ENCODE peak calls at places on chromosomes 11 and 22, in ten cellular contexts. One of them, this sample, is unnamed. For H3K4me1, the result is how much of the 10 kb centered on the place peaks cover.

GRCh38 chr11:107438148-107438547 is 19.5 kb downstream of the CWF19L2 start:
- DNase-seq in GM23338: no peak
- DNase-seq in heart left ventricle: no peak
- DNase-seq in left lung: no peak
- DNase-seq in fibroblast of lung: no peak
- DNase-seq in ovary: no peak
- DNase-seq in IMR-90: no peak
- DNase-seq in breast epithelium: no peak
- DNase-seq in pancreas: no peak
- DNase-seq in uterus: no peak
- DNase-seq in this sample: no peak

GRCh38 chr11:45468265-45468856 is 182.2 kb upstream of the SYT13 start:
- DNase-seq in uterus: no peak
- DNase-seq in pancreas: no peak
- DNase-seq in heart left ventricle: no peak
- DNase-seq in fibroblast of lung: peak
- DNase-seq in breast epithelium: no peak
- DNase-seq in IMR-90: peak
- DNase-seq in left lung: no peak
- DNase-seq in GM23338: peak
- DNase-seq in ovary: no peak
- DNase-seq in this sample: no peak

GRCh38 chr22:20530368-20531153 is 23.2 kb downstream of the MED15 start:
- DNase-seq in GM23338: no peak
- DNase-seq in breast epithelium: no peak
- DNase-seq in heart left ventricle: no peak
- DNase-seq in ovary: no peak
- DNase-seq in uterus: no peak
- DNase-seq in left lung: no peak
- DNase-seq in fibroblast of lung: peak
- DNase-seq in IMR-90: peak
- DNase-seq in pancreas: no peak
- DNase-seq in this sample: no peak

GRCh38 chr11:122895591-122895990 is 13.0 kb downstream of the JHY start:
- DNase-seq in GM23338: no peak
- DNase-seq in heart left ventricle: no peak
- DNase-seq in fibroblast of lung: no peak
- DNase-seq in ovary: no peak
- DNase-seq in uterus: no peak
- DNase-seq in left lung: no peak
- DNase-seq in pancreas: no peak
- DNase-seq in breast epithelium: no peak
- DNase-seq in IMR-90: no peak
- DNase-seq in this sample: no peak

GRCh38 chr11:72738199-72739141 is 13.7 kb downstream of the ARAP1 start:
- DNase-seq in uterus: no peak
- DNase-seq in ovary: no peak
- DNase-seq in fibroblast of lung: peak
- DNase-seq in IMR-90: peak
- DNase-seq in heart left ventricle: no peak
- DNase-seq in GM23338: peak
- DNase-seq in breast epithelium: no peak
- DNase-seq in pancreas: no peak
- DNase-seq in left lung: peak
- DNase-seq in this sample: no peak

GRCh38 chr11:110830344-110831141 is 118.3 kb upstream of the ARHGAP20 start:
- DNase-seq in IMR-90: peak
- DNase-seq in heart left ventricle: no peak
- DNase-seq in fibroblast of lung: peak
- DNase-seq in ovary: no peak
- DNase-seq in pancreas: no peak
- DNase-seq in left lung: no peak
- DNase-seq in uterus: no peak
- DNase-seq in breast epithelium: no peak
- DNase-seq in GM23338: peak
- DNase-seq in this sample: no peak

GRCh38 chr22:23315341-23315917 is 135.1 kb downstream of the BCR start:
- DNase-seq in fibroblast of lung: peak
- DNase-seq in GM23338: peak
- DNase-seq in uterus: peak
- DNase-seq in heart left ventricle: peak
- DNase-seq in IMR-90: peak
- DNase-seq in breast epithelium: peak
- DNase-seq in ovary: peak
- DNase-seq in pancreas: peak
- DNase-seq in left lung: peak
- DNase-seq in this sample: peak

GRCh38 chr11:111676878-111677585 is 74.8 kb downstream of the SIK2 start:
- DNase-seq in left lung: no peak
- DNase-seq in IMR-90: peak
- DNase-seq in fibroblast of lung: no peak
- DNase-seq in GM23338: no peak
- DNase-seq in breast epithelium: no peak
- DNase-seq in ovary: no peak
- DNase-seq in pancreas: no peak
- DNase-seq in uterus: no peak
- DNase-seq in heart left ventricle: no peak
- DNase-seq in this sample: no peak

GRCh38 chr11:34449013-34449412 is 10.3 kb downstream of the CAT start:
- DNase-seq in GM23338: no peak
- DNase-seq in breast epithelium: no peak
- DNase-seq in heart left ventricle: no peak
- DNase-seq in left lung: no peak
- DNase-seq in uterus: no peak
- DNase-seq in fibroblast of lung: no peak
- DNase-seq in pancreas: no peak
- DNase-seq in ovary: no peak
- DNase-seq in IMR-90: no peak
- DNase-seq in this sample: no peak

GRCh38 chr11:129259950-129260349 is 67.8 kb upstream of the ARHGAP32 start:
- DNase-seq in fibroblast of lung: peak
- DNase-seq in ovary: no peak
- DNase-seq in IMR-90: no peak
- DNase-seq in pancreas: no peak
- DNase-seq in heart left ventricle: no peak
- DNase-seq in uterus: no peak
- DNase-seq in left lung: no peak
- DNase-seq in GM23338: no peak
- DNase-seq in breast epithelium: no peak
- DNase-seq in this sample: no peak

DNA sequence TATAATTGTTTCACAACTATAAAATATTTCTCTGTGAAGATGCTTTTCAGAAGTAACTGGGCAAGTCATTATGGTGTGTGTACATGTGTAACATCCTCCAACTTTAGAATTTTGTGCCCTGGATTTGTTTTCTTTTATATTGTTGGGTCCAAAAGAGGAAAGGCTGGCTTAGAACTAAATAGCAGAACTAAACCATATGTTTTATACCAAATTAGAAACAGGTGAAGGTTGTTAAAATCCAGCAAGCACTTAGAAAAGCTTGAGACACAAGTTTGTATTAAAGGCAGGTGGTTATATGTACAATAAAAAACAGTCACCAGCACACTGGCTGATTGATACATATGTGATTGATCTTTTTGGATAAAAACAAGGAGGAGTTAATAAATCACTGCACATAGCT is 158.5 kb downstream of the WNT11 start:
- DNase-seq in GM23338: no peak
- DNase-seq in IMR-90: no peak
- DNase-seq in left lung: no peak
- DNase-seq in uterus: no peak
- DNase-seq in heart left ventricle: no peak
- DNase-seq in fibroblast of lung: no peak
- DNase-seq in pancreas: no peak
- DNase-seq in ovary: no peak
- DNase-seq in breast epithelium: no peak
- DNase-seq in this sample: no peak
- TF ChIP-seq CTCF in GM23338: no peak
- TF ChIP-seq CTCF in IMR-90: no peak
- TF ChIP-seq CTCF in left lung: no peak
- TF ChIP-seq CTCF in uterus: no peak
- TF ChIP-seq CTCF in heart left ventricle: no peak
- TF ChIP-seq CTCF in fibroblast of lung: no peak
- TF ChIP-seq CTCF in pancreas: no peak
- TF ChIP-seq CTCF in ovary: no peak
- TF ChIP-seq CTCF in breast epithelium: no peak
- TF ChIP-seq CTCF in this sample: no peak

DNA sequence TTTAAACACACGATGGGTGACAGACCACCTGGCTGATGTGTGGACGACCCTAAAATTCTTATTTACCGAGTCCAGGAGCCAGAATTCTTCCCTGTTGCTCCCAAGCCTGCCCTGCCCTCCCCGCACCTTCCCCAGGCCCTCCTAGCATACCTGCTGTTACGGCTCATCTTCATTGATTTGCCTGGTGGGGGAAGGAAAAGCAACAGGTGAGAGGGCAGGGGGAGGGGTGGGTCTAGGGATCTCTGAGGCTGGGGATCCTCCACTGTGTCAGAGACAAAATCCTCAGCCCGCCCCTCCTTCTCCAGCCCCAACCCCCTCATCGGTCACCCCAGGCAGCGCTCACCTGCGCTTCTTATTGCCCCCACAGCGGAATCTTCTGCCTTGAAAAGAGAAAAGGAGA is 4.0 kb downstream of the FXYD2 start:
- DNase-seq in ovary: no peak
- DNase-seq in IMR-90: no peak
- DNase-seq in pancreas: no peak
- DNase-seq in heart left ventricle: no peak
- DNase-seq in breast epithelium: no peak
- DNase-seq in uterus: no peak
- DNase-seq in left lung: peak
- DNase-seq in GM23338: peak
- DNase-seq in fibroblast of lung: no peak
- DNase-seq in this sample: no peak
- H3K4me1 ChIP-seq in ovary: under half
- H3K4me1 ChIP-seq in IMR-90: under half
- H3K4me1 ChIP-seq in pancreas: under half
- H3K4me1 ChIP-seq in heart left ventricle: under half
- H3K4me1 ChIP-seq in breast epithelium: under half
- H3K4me1 ChIP-seq in uterus: under half
- H3K4me1 ChIP-seq in left lung: under half
- H3K4me1 ChIP-seq in GM23338: under half
- H3K4me1 ChIP-seq in fibroblast of lung: under half
- H3K4me1 ChIP-seq in this sample: under half

DNA sequence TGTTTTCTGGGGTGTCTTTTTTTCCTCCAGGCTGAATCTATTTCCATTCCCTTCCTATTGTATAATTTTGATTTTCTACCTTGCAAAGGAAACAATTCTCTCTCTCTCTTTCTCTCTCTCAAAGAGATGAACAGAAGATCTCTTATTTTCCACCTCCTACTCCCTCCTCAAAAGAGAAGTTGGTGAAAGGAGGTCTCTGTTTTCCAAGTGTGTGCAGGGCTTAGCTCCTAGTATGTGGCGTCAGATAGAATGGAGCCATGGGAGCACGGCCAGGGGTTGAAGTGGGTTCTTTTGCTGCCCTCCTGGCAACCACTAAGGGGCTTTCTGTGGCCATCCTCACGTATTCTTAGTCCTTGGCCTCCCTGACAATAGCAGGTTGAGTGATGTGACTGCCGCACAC is 480 bp downstream of the TRIM34 start:
- DNase-seq in heart left ventricle: no peak
- DNase-seq in GM23338: no peak
- DNase-seq in breast epithelium: no peak
- DNase-seq in IMR-90: no peak
- DNase-seq in ovary: no peak
- DNase-seq in left lung: no peak
- DNase-seq in fibroblast of lung: no peak
- DNase-seq in pancreas: no peak
- DNase-seq in uterus: no peak
- DNase-seq in this sample: no peak
- TF ChIP-seq CTCF in heart left ventricle: no peak
- TF ChIP-seq CTCF in GM23338: no peak
- TF ChIP-seq CTCF in breast epithelium: no peak
- TF ChIP-seq CTCF in IMR-90: no peak
- TF ChIP-seq CTCF in ovary: no peak
- TF ChIP-seq CTCF in left lung: no peak
- TF ChIP-seq CTCF in fibroblast of lung: no peak
- TF ChIP-seq CTCF in pancreas: no peak
- TF ChIP-seq CTCF in uterus: no peak
- TF ChIP-seq CTCF in this sample: no peak

GRCh38 chr11:847876-848275 is 5.2 kb downstream of the TSPAN4 start:
- DNase-seq in heart left ventricle: no peak
- DNase-seq in pancreas: no peak
- DNase-seq in uterus: no peak
- DNase-seq in breast epithelium: no peak
- DNase-seq in IMR-90: no peak
- DNase-seq in left lung: no peak
- DNase-seq in ovary: no peak
- DNase-seq in fibroblast of lung: no peak
- DNase-seq in GM23338: no peak
- DNase-seq in this sample: no peak

GRCh38 chr11:844693-845644 is 2.3 kb downstream of the TSPAN4 start:
- DNase-seq in pancreas: peak
- DNase-seq in heart left ventricle: peak
- DNase-seq in fibroblast of lung: peak
- DNase-seq in breast epithelium: peak
- DNase-seq in uterus: peak
- DNase-seq in IMR-90: peak
- DNase-seq in GM23338: peak
- DNase-seq in ovary: peak
- DNase-seq in left lung: peak
- DNase-seq in this sample: peak

GRCh38 chr11:845872-846271 is 3.2 kb downstream of the TSPAN4 start:
- DNase-seq in uterus: no peak
- DNase-seq in ovary: no peak
- DNase-seq in IMR-90: no peak
- DNase-seq in left lung: no peak
- DNase-seq in breast epithelium: no peak
- DNase-seq in pancreas: peak
- DNase-seq in GM23338: no peak
- DNase-seq in heart left ventricle: no peak
- DNase-seq in fibroblast of lung: peak
- DNase-seq in this sample: no peak

GRCh38 chr11:848380-848931 is 5.8 kb downstream of the TSPAN4 start:
- DNase-seq in ovary: peak
- DNase-seq in IMR-90: no peak
- DNase-seq in uterus: no peak
- DNase-seq in pancreas: peak
- DNase-seq in breast epithelium: no peak
- DNase-seq in fibroblast of lung: no peak
- DNase-seq in left lung: peak
- DNase-seq in GM23338: peak
- DNase-seq in heart left ventricle: no peak
- DNase-seq in this sample: peak

DNA sequence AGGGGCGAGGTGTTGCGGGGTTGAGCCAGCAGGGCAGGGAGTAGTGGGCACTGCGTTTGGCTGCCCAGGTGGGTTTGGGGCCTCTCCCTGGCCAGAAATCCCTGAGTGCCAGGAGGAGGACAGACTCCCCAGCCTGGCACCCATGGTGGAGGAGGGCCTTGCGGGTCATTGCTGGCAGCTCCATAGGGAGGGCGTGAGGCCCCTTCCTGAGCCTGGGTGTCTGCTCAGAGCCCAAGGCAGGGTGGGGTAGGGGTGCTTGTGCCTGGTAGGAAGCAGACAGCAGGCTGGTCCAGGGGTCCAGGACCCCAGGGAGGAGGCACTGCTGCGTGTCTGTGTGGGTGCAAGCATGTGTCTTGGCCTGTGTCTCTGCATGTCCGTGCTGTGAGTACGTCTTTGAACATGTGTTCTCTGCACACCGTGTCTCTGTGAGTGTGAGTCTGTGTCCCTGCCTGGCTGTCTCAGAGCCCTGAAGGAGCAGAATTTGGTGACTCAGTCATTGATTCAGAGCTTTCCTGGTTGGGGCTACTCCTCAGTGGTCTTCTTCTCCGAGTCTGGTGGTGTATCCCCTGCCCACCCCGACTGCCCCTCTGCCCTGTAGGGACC is 3.9 kb downstream of the TSPAN4 start:
- DNase-seq in GM23338: no peak
- DNase-seq in fibroblast of lung: no peak
- DNase-seq in left lung: no peak
- DNase-seq in breast epithelium: no peak
- DNase-seq in uterus: no peak
- DNase-seq in IMR-90: peak
- DNase-seq in ovary: no peak
- DNase-seq in heart left ventricle: no peak
- DNase-seq in pancreas: no peak
- DNase-seq in this sample: no peak
- H3K4me1 ChIP-seq in GM23338: under half
- H3K4me1 ChIP-seq in fibroblast of lung: under half
- H3K4me1 ChIP-seq in left lung: under half
- H3K4me1 ChIP-seq in breast epithelium: under half
- H3K4me1 ChIP-seq in uterus: under half
- H3K4me1 ChIP-seq in IMR-90: under half
- H3K4me1 ChIP-seq in ovary: under half
- H3K4me1 ChIP-seq in heart left ventricle: under half
- H3K4me1 ChIP-seq in pancreas: under half
- H3K4me1 ChIP-seq in this sample: under half

This sample was measured in A673.